ENCODE peak calls at places on chromosomes 5 and 9, in seven cellular contexts. One of them, this sample, is unnamed.

GRCh38 chr5:50963647-50964584 is 297.5 kb downstream of the PARP8 start:
- DNase-seq in Peyer's patch: no peak
- DNase-seq in omental fat pad: no peak
- DNase-seq in heart right ventricle: no peak
- DNase-seq in GM12865: no peak
- DNase-seq in sigmoid colon: no peak
- DNase-seq in CD8-positive, alpha-beta T cell: no peak
- DNase-seq in this sample: no peak

GRCh38 chr9:88197781-88198345 is 59.6 kb upstream of the SPATA31C2 start:
- DNase-seq in Peyer's patch: no peak
- DNase-seq in omental fat pad: no peak
- DNase-seq in heart right ventricle: no peak
- DNase-seq in GM12865: no peak
- DNase-seq in sigmoid colon: no peak
- DNase-seq in CD8-positive, alpha-beta T cell: no peak
- DNase-seq in this sample: no peak

GRCh38 chr9:29211003-29211584 is 1637.8 kb upstream of the C9orf72 start:
- DNase-seq in Peyer's patch: no peak
- DNase-seq in omental fat pad: no peak
- DNase-seq in heart right ventricle: no peak
- DNase-seq in GM12865: no peak
- DNase-seq in sigmoid colon: no peak
- DNase-seq in CD8-positive, alpha-beta T cell: no peak
- DNase-seq in this sample: no peak

GRCh38 chr9:72154468-72155281 is 5.4 kb downstream of the GDA start:
- DNase-seq in Peyer's patch: peak
- DNase-seq in omental fat pad: no peak
- DNase-seq in heart right ventricle: no peak
- DNase-seq in GM12865: peak
- DNase-seq in sigmoid colon: no peak
- DNase-seq in CD8-positive, alpha-beta T cell: no peak
- DNase-seq in this sample: peak

GRCh38 chr9:81619353-81620008 is 69.9 kb downstream of the TLE1 start:
- DNase-seq in Peyer's patch: no peak
- DNase-seq in omental fat pad: no peak
- DNase-seq in heart right ventricle: no peak
- DNase-seq in GM12865: peak
- DNase-seq in sigmoid colon: no peak
- DNase-seq in CD8-positive, alpha-beta T cell: no peak
- DNase-seq in this sample: no peak

GRCh38 chr5:14071433-14071832 is 71.7 kb upstream of the TRIO start:
- DNase-seq in Peyer's patch: no peak
- DNase-seq in omental fat pad: no peak
- DNase-seq in heart right ventricle: no peak
- DNase-seq in GM12865: no peak
- DNase-seq in sigmoid colon: no peak
- DNase-seq in CD8-positive, alpha-beta T cell: no peak
- DNase-seq in this sample: no peak

GRCh38 chr9:126880947-126881332 is 20.5 kb downstream of the ZBTB34 start:
- DNase-seq in Peyer's patch: no peak
- DNase-seq in omental fat pad: no peak
- DNase-seq in heart right ventricle: peak
- DNase-seq in GM12865: no peak
- DNase-seq in sigmoid colon: no peak
- DNase-seq in CD8-positive, alpha-beta T cell: no peak
- DNase-seq in this sample: no peak

GRCh38 chr9:107782381-107782780 is 292.8 kb upstream of the KLF4 start:
- DNase-seq in Peyer's patch: no peak
- DNase-seq in omental fat pad: no peak
- DNase-seq in heart right ventricle: no peak
- DNase-seq in GM12865: no peak
- DNase-seq in sigmoid colon: no peak
- DNase-seq in CD8-positive, alpha-beta T cell: no peak
- DNase-seq in this sample: no peak

GRCh38 chr5:56481147-56481997 is 248.2 kb upstream of the ANKRD55 start:
- DNase-seq in Peyer's patch: peak
- DNase-seq in omental fat pad: no peak
- DNase-seq in heart right ventricle: peak
- DNase-seq in GM12865: peak
- DNase-seq in sigmoid colon: peak
- DNase-seq in CD8-positive, alpha-beta T cell: peak
- DNase-seq in this sample: peak
- TF ChIP-seq CTCF in Peyer's patch: no peak
- TF ChIP-seq CTCF in omental fat pad: no peak
- TF ChIP-seq CTCF in heart right ventricle: peak
- TF ChIP-seq CTCF in GM12865: no peak
- TF ChIP-seq CTCF in sigmoid colon: no peak
- TF ChIP-seq CTCF in CD8-positive, alpha-beta T cell: peak
- TF ChIP-seq CTCF in this sample: no peak

GRCh38 chr5:177487975-177488374 is 9.4 kb downstream of the PDLIM7 start:
- DNase-seq in Peyer's patch: no peak
- DNase-seq in omental fat pad: no peak
- DNase-seq in heart right ventricle: no peak
- DNase-seq in GM12865: no peak
- DNase-seq in sigmoid colon: no peak
- DNase-seq in CD8-positive, alpha-beta T cell: no peak
- DNase-seq in this sample: no peak
- TF ChIP-seq CTCF in Peyer's patch: no peak
- TF ChIP-seq CTCF in omental fat pad: no peak
- TF ChIP-seq CTCF in heart right ventricle: no peak
- TF ChIP-seq CTCF in GM12865: no peak
- TF ChIP-seq CTCF in sigmoid colon: no peak
- TF ChIP-seq CTCF in CD8-positive, alpha-beta T cell: no peak
- TF ChIP-seq CTCF in this sample: no peak

DNA sequence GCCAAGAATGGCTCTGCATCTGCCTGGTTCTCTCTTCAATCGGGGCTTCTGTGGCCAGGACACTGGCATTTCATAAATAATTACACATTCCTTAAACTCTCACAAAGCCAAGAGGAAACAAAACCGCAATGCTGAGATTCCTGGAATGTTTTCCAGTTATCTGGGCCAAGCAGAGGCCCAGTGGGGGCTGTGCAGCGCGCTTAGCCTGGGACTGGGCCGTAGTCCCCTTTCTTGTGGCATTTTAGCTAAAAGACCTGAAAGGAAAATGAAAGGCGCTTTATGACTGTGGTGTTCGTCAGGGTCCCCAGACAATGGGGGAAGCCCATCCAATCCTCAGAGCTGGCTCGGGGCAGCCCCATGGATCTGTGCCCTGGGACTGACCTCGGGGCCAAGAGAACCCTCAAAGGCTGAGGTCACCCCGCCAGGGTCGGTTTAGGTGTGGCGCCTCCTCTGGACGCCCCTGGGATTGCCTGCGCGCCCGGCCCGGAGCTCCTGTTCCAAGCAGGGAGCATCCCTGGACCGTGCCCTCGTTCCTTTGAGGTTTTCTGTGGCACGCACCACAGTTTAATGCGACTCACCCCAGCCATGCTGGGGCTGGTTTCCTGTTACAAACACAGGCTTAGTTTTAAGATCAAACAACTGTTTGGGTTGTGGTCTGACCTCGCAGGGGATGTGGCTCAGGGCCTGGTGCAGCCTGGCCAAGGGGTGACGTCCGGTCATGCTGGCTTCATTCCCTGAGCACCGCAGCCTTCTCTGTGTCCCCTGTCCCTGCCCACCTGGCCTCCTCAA is 51.5 kb upstream of the NKD2 start:
- DNase-seq in Peyer's patch: no peak
- DNase-seq in omental fat pad: no peak
- DNase-seq in heart right ventricle: peak
- DNase-seq in GM12865: peak
- DNase-seq in sigmoid colon: no peak
- DNase-seq in CD8-positive, alpha-beta T cell: peak
- DNase-seq in this sample: peak
- TF ChIP-seq CTCF in Peyer's patch: no peak
- TF ChIP-seq CTCF in omental fat pad: no peak
- TF ChIP-seq CTCF in heart right ventricle: peak
- TF ChIP-seq CTCF in GM12865: no peak
- TF ChIP-seq CTCF in sigmoid colon: no peak
- TF ChIP-seq CTCF in CD8-positive, alpha-beta T cell: no peak
- TF ChIP-seq CTCF in this sample: no peak

GRCh38 chr5:5078009-5078897 is 61.9 kb upstream of the ADAMTS16 start:
- DNase-seq in Peyer's patch: no peak
- DNase-seq in omental fat pad: no peak
- DNase-seq in heart right ventricle: no peak
- DNase-seq in GM12865: no peak
- DNase-seq in sigmoid colon: no peak
- DNase-seq in CD8-positive, alpha-beta T cell: no peak
- DNase-seq in this sample: no peak
- TF ChIP-seq CTCF in Peyer's patch: no peak
- TF ChIP-seq CTCF in omental fat pad: no peak
- TF ChIP-seq CTCF in heart right ventricle: no peak
- TF ChIP-seq CTCF in GM12865: no peak
- TF ChIP-seq CTCF in sigmoid colon: no peak
- TF ChIP-seq CTCF in CD8-positive, alpha-beta T cell: no peak
- TF ChIP-seq CTCF in this sample: no peak

GRCh38 chr9:120299785-120300184 is 280.2 kb downstream of the CDK5RAP2 start:
- DNase-seq in Peyer's patch: no peak
- DNase-seq in omental fat pad: no peak
- DNase-seq in heart right ventricle: no peak
- DNase-seq in GM12865: no peak
- DNase-seq in sigmoid colon: no peak
- DNase-seq in CD8-positive, alpha-beta T cell: no peak
- DNase-seq in this sample: no peak
- TF ChIP-seq CTCF in Peyer's patch: no peak
- TF ChIP-seq CTCF in omental fat pad: no peak
- TF ChIP-seq CTCF in heart right ventricle: no peak
- TF ChIP-seq CTCF in GM12865: no peak
- TF ChIP-seq CTCF in sigmoid colon: no peak
- TF ChIP-seq CTCF in CD8-positive, alpha-beta T cell: no peak
- TF ChIP-seq CTCF in this sample: no peak

This sample was measured in GM20000.